ENCODE peak calls at places on chromosome 6, in six cellular contexts. V is HCT116, I is spleen, M is GM12891, S is stomach, U is H1. W is an unnamed sample.

GRCh38 chr6:24340998-24341934 is 16.6 kb downstream of the DCDC2 start:
- DNase-seq in M (no peak), S (no peak), I (no peak), V (no peak), U (no peak), W (no peak)

GRCh38 chr6:20747996-20748395 is 213.7 kb downstream of the CDKAL1 start:
- DNase-seq in S (no peak), U (no peak), I (no peak), V (no peak), M (no peak), W (no peak)

GRCh38 chr6:63245420-63245819 is 34.2 kb downstream of the FKBP1C start:
- DNase-seq in V (no peak), I (no peak), M (no peak), U (no peak), S (no peak), W (no peak)

GRCh38 chr6:19478273-19478672 is 358.9 kb upstream of the ID4 start:
- DNase-seq in U (no peak), S (no peak), M (no peak), V (no peak), I (no peak), W (no peak)

GRCh38 chr6:167758309-167759023 is 68.2 kb upstream of the AFDN start:
- DNase-seq in M (no peak), V (no peak), I (peak; percentile 46), S (no peak), U (no peak), W (no peak)

GRCh38 chr6:142975272-142975805 is 30.4 kb upstream of the HIVEP2 start:
- DNase-seq in I (no peak), U (no peak), S (no peak), V (no peak), M (no peak), W (no peak)

GRCh38 chr6:45591816-45592359 is 214.2 kb upstream of the SUPT3H start:
- DNase-seq in I (no peak), U (peak; percentile 2), S (no peak), V (no peak), M (no peak), W (no peak)

GRCh38 chr6:158752613-158753012 is 66.6 kb downstream of the EZR start:
- DNase-seq in M (no peak), V (no peak), I (no peak), S (peak; percentile 60), U (no peak), W (peak; percentile 37)

GRCh38 chr6:52482903-52483670 is 62.9 kb downstream of the EFHC1 start:
- DNase-seq in S (no peak), V (no peak), U (no peak), M (no peak), I (no peak), W (no peak)

GRCh38 chr6:147508871-147509608 is 550 bp downstream of the SAMD5 start:
- DNase-seq in S (no peak), U (peak; percentile 61), V (no peak), I (no peak), M (peak; percentile 14), W (no peak)

GRCh38 chr6:127069659-127070279 is 48.7 kb upstream of the RSPO3 start:
- DNase-seq in I (no peak), M (no peak), U (no peak), S (no peak), V (peak; percentile 36), W (no peak)

GRCh38 chr6:170596426-170596825 is 12.0 kb upstream of the PDCD2 start:
- DNase-seq in M (no peak), V (no peak), S (no peak), I (no peak), U (no peak), W (no peak)

GRCh38 chr6:170039156-170040114 is 251.4 kb downstream of the DLL1 start:
- DNase-seq in U (no peak), M (no peak), V (no peak), I (peak; percentile 42), S (no peak), W (peak; percentile 46)

GRCh38 chr6:107128175-107128574 is 12.9 kb upstream of the BEND3 start:
- DNase-seq in U (no peak), V (no peak), S (no peak), I (no peak), M (no peak), W (no peak)

GRCh38 chr6:105900120-105900937 is 185.8 kb upstream of the PRDM1 start:
- DNase-seq in S (no peak), I (no peak), U (no peak), M (no peak), V (no peak), W (no peak)

GRCh38 chr6:159577564-159577963 is 115.5 kb downstream of the SOD2 start:
- DNase-seq in S (no peak), U (no peak), M (no peak), V (no peak), I (no peak), W (no peak)

GRCh38 chr6:24078200-24078599 is 47.8 kb upstream of the NRSN1 start:
- DNase-seq in U (no peak), S (no peak), M (no peak), I (no peak), V (no peak), W (no peak)

GRCh38 chr6:149896491-149896890 is 1.4 kb downstream of the RAET1E start:
- DNase-seq in U (no peak), V (no peak), S (no peak), I (peak; percentile 43), M (no peak), W (peak; percentile 57)

GRCh38 chr6:40520683-40521082 is 66.5 kb downstream of the LRFN2 start:
- DNase-seq in U (no peak), M (no peak), I (no peak), S (no peak), V (no peak), W (no peak)

GRCh38 chr6:97133071-97133470 is 149.9 kb downstream of the MMS22L start:
- DNase-seq in S (no peak), V (no peak), I (no peak), U (no peak), M (no peak), W (no peak)

GRCh38 chr6:113825776-113826175 is 31.4 kb upstream of the MARCKS start:
- DNase-seq in U (no peak), M (no peak), S (peak; percentile 90), V (no peak), I (no peak), W (peak; percentile 76)

GRCh38 chr6:19731286-19731685 is 105.9 kb upstream of the ID4 start:
- DNase-seq in I (no peak), M (no peak), U (no peak), V (peak; percentile 38), S (no peak), W (no peak)

GRCh38 chr6:36804549-36804948 is 34.7 kb downstream of the CPNE5 start:
- DNase-seq in S (no peak), I (no peak), V (no peak), U (no peak), M (no peak), W (no peak)

GRCh38 chr6:36805917-36806316 is 33.3 kb downstream of the CPNE5 start:
- DNase-seq in V (no peak), I (no peak), U (no peak), M (no peak), S (no peak), W (no peak)

GRCh38 chr6:36803482-36803881 is 35.8 kb downstream of the CPNE5 start:
- DNase-seq in V (no peak), U (no peak), M (no peak), S (no peak), I (no peak), W (no peak)

GRCh38 chr6:36803908-36804307 is 35.3 kb downstream of the CPNE5 start:
- DNase-seq in V (no peak), U (no peak), S (no peak), M (no peak), I (no peak), W (no peak)

GRCh38 chr6:36805107-36805797 is 34.0 kb downstream of the CPNE5 start:
- DNase-seq in U (no peak), M (no peak), S (no peak), V (no peak), I (no peak), W (no peak)
- TF ChIP-seq POLR2AphosphoS5 in U (no peak), M (no peak), S (no peak), V (no peak), I (no peak), W (no peak)

DNA sequence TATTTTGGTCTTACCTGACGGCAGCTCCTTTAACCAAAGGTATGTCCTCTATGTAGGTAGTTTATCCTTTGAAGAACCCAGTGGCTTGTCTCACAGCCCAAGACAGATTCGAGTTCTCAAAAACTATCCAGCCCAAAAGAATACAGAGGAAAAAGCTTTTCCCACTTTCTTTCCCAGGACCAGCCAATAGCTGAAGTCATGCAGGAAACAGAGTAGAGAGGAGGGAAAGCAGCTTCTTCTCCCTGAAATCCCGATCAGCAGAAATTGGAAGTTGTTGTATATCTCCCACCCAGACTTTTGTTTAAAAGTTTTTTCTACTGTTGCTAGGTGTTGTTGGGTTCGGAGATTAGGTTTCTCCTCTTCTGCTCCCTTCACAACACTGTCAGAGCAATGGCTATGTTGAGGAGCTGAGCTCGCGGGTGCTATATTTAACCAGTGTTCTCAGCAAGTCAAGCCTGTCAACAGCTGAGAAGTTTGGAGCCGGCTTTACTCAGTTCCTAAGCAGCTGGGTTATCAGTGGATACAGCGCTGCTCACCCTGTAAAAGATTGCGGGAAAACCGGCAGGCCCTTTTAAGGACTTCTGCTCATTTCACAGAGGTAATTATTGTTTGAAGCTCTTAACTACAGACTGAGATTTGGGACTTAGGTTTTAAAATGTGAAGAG is at the start of gene FILIP1:
- DNase-seq in V (no peak), I (no peak), M (no peak), U (no peak), S (no peak), W (no peak)
- TF ChIP-seq POLR2AphosphoS5 in V (no peak), I (no peak), M (no peak), U (no peak), S (peak; percentile 42), W (no peak)

GRCh38 chr6:11277275-11278206 is 45.1 kb upstream of the NEDD9 start:
- DNase-seq in M (no peak), V (no peak), S (no peak), I (no peak), U (no peak), W (no peak)

GRCh38 chr6:11276911-11277274 is 44.4 kb upstream of the NEDD9 start:
- DNase-seq in I (no peak), M (no peak), V (no peak), S (no peak), U (no peak), W (no peak)

GRCh38 chr6:11273406-11274065 is 41.1 kb upstream of the NEDD9 start:
- DNase-seq in S (peak; percentile 51), M (no peak), I (no peak), V (no peak), U (no peak), W (no peak)

GRCh38 chr6:11276228-11276627 is 43.8 kb upstream of the NEDD9 start:
- DNase-seq in V (no peak), I (no peak), M (no peak), U (no peak), S (no peak), W (no peak)

DNA sequence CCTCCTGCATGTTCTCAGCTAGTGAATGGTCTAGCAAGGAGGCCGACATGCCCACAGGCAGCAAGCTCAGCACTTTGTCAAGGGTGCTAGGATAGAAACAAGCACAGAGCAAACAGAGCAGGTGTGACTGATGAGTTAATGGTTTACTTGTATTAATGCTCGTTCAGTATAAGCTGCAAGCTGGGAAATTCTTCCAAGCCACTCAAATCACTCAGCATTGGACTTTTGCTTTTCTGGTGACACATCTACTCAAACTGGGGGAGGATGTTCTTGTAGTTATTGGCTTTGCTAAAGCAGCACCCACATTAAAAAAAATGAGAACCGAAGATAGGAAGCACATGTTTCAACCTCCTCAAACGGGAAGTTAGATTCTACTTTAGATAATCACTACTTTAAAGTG is 43.1 kb upstream of the NEDD9 start:
- DNase-seq in U (no peak), S (no peak), I (no peak), V (no peak), M (peak; percentile 32), W (no peak)
- TF ChIP-seq POLR2AphosphoS5 in U (no peak), S (no peak), I (no peak), V (no peak), M (no peak), W (no peak)

GRCh38 chr6:88184921-88185320 is 18.8 kb upstream of the CNR1 start:
- DNase-seq in I (no peak), M (no peak), U (no peak), S (no peak), V (no peak), W (no peak)
- TF ChIP-seq POLR2AphosphoS5 in I (no peak), M (no peak), U (no peak), S (no peak), V (no peak), W (no peak)